ENCODE peak calls at places on chromosomes 12 and 14, in seven cellular contexts. A is A549, U is IMR-90, O is WTC11, G is K562, E is H1, Z is HepG2. X is an unnamed sample.

GRCh38 chr12:131454418-131455217 is 256.3 kb upstream of the SFSWAP start:
- DNase-seq in A (peak), U (no peak), O (peak), G (peak), E (peak), Z (peak), X (peak)

GRCh38 chr12:79326225-79326624 is 364.5 kb downstream of the PAWR start:
- DNase-seq in A (no peak), U (no peak), O (no peak), G (no peak), E (no peak), Z (no peak), X (no peak)

GRCh38 chr12:65121049-65121955 is at the start of gene WIF1:
- DNase-seq in A (no peak), U (no peak), O (peak), G (no peak), E (peak), Z (no peak), X (peak)

GRCh38 chr14:101182476-101182875 is 279.0 kb upstream of the RTL1 start:
- DNase-seq in A (no peak), U (no peak), O (no peak), G (no peak), E (no peak), Z (no peak), X (peak)

GRCh38 chr12:67430708-67431335 is 161.7 kb downstream of the CAND1 start:
- DNase-seq in A (no peak), U (no peak), O (peak), G (no peak), E (no peak), Z (no peak), X (no peak)

GRCh38 chr12:9667403-9667802 is 2.1 kb upstream of the CLEC2D start:
- DNase-seq in A (no peak), U (no peak), O (no peak), G (no peak), E (no peak), Z (no peak), X (no peak)

GRCh38 chr12:81974762-81975161 is 215.6 kb upstream of the PPFIA2 start:
- DNase-seq in A (no peak), U (no peak), O (no peak), G (no peak), E (no peak), Z (no peak), X (no peak)

GRCh38 chr12:70964867-70965469 is 44.4 kb upstream of the PTPRR start:
- DNase-seq in A (no peak), U (no peak), O (no peak), G (no peak), E (no peak), Z (no peak), X (no peak)

GRCh38 chr12:123150804-123151678 is at the start of gene PITPNM2:
- DNase-seq in A (peak), U (peak), O (peak), G (peak), E (no peak), Z (no peak), X (peak)

GRCh38 chr14:102690509-102691286 is 86.6 kb upstream of the TRAF3 start:
- DNase-seq in A (no peak), U (no peak), O (no peak), G (no peak), E (no peak), Z (peak), X (no peak)

GRCh38 chr12:105289114-105289904 is 41.2 kb upstream of the C12orf75 start:
- DNase-seq in A (no peak), U (peak), O (no peak), G (no peak), E (no peak), Z (peak), X (no peak)

GRCh38 chr12:66111605-66112004 is 18.9 kb downstream of the LLPH start:
- DNase-seq in A (no peak), U (no peak), O (no peak), G (no peak), E (no peak), Z (no peak), X (no peak)

GRCh38 chr12:3288690-3289089 is 202.3 kb upstream of the PRMT8 start:
- DNase-seq in A (no peak), U (no peak), O (no peak), G (no peak), E (no peak), Z (no peak), X (no peak)

GRCh38 chr14:106586098-106586704 is 1059.8 kb downstream of the TMEM121 start:
- DNase-seq in A (no peak), U (no peak), O (no peak), G (peak), E (no peak), Z (peak), X (peak)

GRCh38 chr12:85424581-85425348 is 144.7 kb downstream of the ALX1 start:
- DNase-seq in A (no peak), U (peak), O (peak), G (peak), E (no peak), Z (peak), X (peak)

GRCh38 chr14:63542231-63542999 is 762 bp downstream of the PPP2R5E start:
- DNase-seq in A (no peak), U (no peak), O (peak), G (peak), E (no peak), Z (no peak), X (peak)

GRCh38 chr12:58310368-58310767 is 369.0 kb downstream of the ATP23 start:
- DNase-seq in A (peak), U (peak), O (no peak), G (no peak), E (no peak), Z (no peak), X (no peak)

GRCh38 chr12:47032644-47033043 is 46.8 kb upstream of the PCED1B start:
- DNase-seq in A (no peak), U (peak), O (no peak), G (peak), E (no peak), Z (peak), X (peak)

GRCh38 chr12:105466901-105467598 is 136.6 kb downstream of the C12orf75 start:
- DNase-seq in A (no peak), U (no peak), O (no peak), G (no peak), E (no peak), Z (no peak), X (no peak)

GRCh38 chr12:26630546-26631027 is 202.4 kb downstream of the ITPR2 start:
- DNase-seq in A (no peak), U (peak), O (no peak), G (no peak), E (no peak), Z (peak), X (no peak)

GRCh38 chr12:63038361-63039100 is 103.6 kb upstream of the PPM1H start:
- DNase-seq in A (no peak), U (no peak), O (no peak), G (peak), E (no peak), Z (no peak), X (no peak)

GRCh38 chr12:1911598-1912575 is 6.6 kb downstream of the CACNA2D4 start:
- DNase-seq in A (no peak), U (no peak), O (no peak), G (no peak), E (no peak), Z (no peak), X (peak)

GRCh38 chr14:26702721-26703250 is 105.0 kb upstream of the NOVA1 start:
- DNase-seq in A (no peak), U (no peak), O (no peak), G (no peak), E (no peak), Z (no peak), X (no peak)

GRCh38 chr12:20865873-20866272 is 55.4 kb downstream of the SLCO1B3 start:
- DNase-seq in A (no peak), U (no peak), O (no peak), G (no peak), E (no peak), Z (no peak), X (no peak)

GRCh38 chr12:7042847-7043246 is 17.7 kb upstream of the C1S start:
- DNase-seq in A (peak), U (peak), O (no peak), G (peak), E (no peak), Z (peak), X (peak)

GRCh38 chr12:67969134-67969782 is 20.0 kb upstream of the IFNG-AS1 start:
- DNase-seq in A (no peak), U (no peak), O (no peak), G (no peak), E (no peak), Z (no peak), X (no peak)

GRCh38 chr12:50505386-50505827 is 622 bp downstream of the DIP2B start:
- DNase-seq in A (no peak), U (no peak), O (peak), G (peak), E (no peak), Z (no peak), X (peak)

GRCh38 chr12:53120685-53121525 is 17.6 kb downstream of the SOAT2 start:
- DNase-seq in A (no peak), U (no peak), O (no peak), G (peak), E (no peak), Z (no peak), X (no peak)

GRCh38 chr12:133023566-133023965 is 13.7 kb upstream of the ZNF84 start:
- DNase-seq in A (no peak), U (peak), O (no peak), G (no peak), E (no peak), Z (no peak), X (no peak)

GRCh38 chr14:76773188-76773885 is 12.1 kb downstream of the VASH1 start:
- DNase-seq in A (peak), U (peak), O (no peak), G (peak), E (no peak), Z (peak), X (peak)

GRCh38 chr12:59737725-59738463 is 142.1 kb downstream of the SLC16A7 start:
- DNase-seq in A (no peak), U (peak), O (no peak), G (no peak), E (no peak), Z (no peak), X (no peak)

GRCh38 chr14:80077262-80077661 is 134.0 kb downstream of the DIO2 start:
- DNase-seq in A (no peak), U (peak), O (no peak), G (no peak), E (no peak), Z (no peak), X (no peak)
- TF ChIP-seq USF2 in A (no peak), U (no peak), O (no peak), G (no peak), E (no peak), Z (no peak), X (no peak)

GRCh38 chr14:67071506-67071905 is 117.7 kb upstream of the GARIN2 start:
- DNase-seq in A (no peak), U (no peak), O (no peak), G (no peak), E (no peak), Z (no peak), X (no peak)
- TF ChIP-seq USF2 in A (no peak), U (no peak), O (no peak), G (no peak), E (no peak), Z (no peak), X (no peak)

GRCh38 chr14:58280954-58281787 is 17.2 kb upstream of the ARID4A start:
- DNase-seq in A (peak), U (peak), O (no peak), G (peak), E (no peak), Z (no peak), X (peak)
- TF ChIP-seq USF2 in A (no peak), U (no peak), O (no peak), G (no peak), E (no peak), Z (no peak), X (no peak)

GRCh38 chr14:67359319-67359774 is 257 bp downstream of the ATP6V1D start:
- DNase-seq in A (peak), U (peak), O (peak), G (no peak), E (no peak), Z (peak), X (no peak)
- TF ChIP-seq USF2 in A (no peak), U (no peak), O (no peak), G (no peak), E (no peak), Z (no peak), X (no peak)

DNA sequence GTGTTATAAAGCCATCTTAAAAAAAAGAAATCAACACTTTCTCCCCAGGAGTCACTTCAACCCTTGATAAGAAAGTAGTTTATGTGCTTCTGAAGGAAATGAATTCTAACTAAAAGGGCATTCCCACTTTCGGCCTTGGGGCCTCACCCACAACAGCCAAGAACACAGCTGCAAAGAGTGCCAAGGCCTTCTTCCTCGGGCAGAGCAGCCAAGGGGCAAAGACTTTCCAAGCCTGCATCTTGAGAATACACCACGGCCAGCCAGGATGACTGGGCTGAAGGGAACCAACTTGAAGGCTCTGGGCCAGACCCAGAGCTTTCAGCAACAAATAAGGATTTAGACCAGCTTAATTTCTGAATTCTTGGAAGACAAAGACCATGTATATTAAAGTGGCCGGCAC is 60.4 kb upstream of the FOXN3 start:
- DNase-seq in A (no peak), U (no peak), O (no peak), G (no peak), E (no peak), Z (no peak), X (no peak)
- TF ChIP-seq USF2 in A (no peak), U (no peak), O (no peak), G (no peak), E (no peak), Z (no peak), X (no peak)

DNA sequence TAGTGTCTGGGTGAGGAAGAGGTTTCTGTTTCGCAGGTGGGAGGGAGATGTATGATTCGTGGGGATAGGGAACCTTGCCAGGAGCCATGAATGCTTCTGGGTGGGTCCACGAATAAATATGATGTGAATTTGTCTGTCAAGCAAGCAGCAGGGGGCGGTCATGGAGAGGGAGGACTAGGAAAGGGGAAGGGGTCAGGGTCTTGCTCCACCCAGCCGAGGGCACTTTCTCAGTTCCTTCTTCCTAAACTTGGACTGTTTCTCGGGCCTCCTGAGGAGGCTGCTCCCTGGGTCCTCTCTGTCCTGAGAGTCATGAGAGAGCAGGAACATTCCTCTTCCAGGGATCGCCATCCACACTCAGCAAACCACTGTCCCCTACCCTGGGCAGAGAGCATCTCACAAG is 72.4 kb downstream of the LGMN start:
- DNase-seq in A (no peak), U (no peak), O (no peak), G (no peak), E (no peak), Z (no peak), X (no peak)
- TF ChIP-seq USF2 in A (no peak), U (no peak), O (no peak), G (no peak), E (no peak), Z (no peak), X (no peak)

DNA sequence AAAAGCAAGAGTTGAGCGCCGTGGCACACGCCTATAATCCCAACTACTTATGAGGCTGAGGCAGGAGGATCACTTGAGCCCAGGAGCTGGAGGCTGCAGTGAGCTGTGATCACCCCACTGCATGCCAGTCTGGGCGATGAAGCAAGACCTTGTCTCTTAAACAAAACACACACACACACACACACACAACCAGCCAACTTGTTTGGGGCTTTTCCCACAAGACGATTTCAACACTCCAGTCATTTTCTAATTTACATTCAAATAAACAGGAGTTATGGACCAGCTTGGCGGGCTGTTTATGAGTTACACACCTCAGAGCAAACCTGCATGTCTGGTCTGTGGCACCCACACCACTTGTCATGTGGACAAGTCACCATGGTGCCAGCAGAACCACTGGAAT is 6.7 kb downstream of the GLTP start:
- DNase-seq in A (no peak), U (peak), O (no peak), G (no peak), E (no peak), Z (no peak), X (no peak)
- TF ChIP-seq USF2 in A (no peak), U (no peak), O (no peak), G (no peak), E (no peak), Z (no peak), X (no peak)

X was measured in SK-N-SH.